ENCODE peak calls at places on chromosome 3, in eight cellular contexts. S is MM.1S; G is HCT116; B is suprapubic skin; U is heart left ventricle; N is spleen; W is OCI-LY7; T is naive thymus-derived CD4-positive, alpha-beta T cell. Q is an unnamed sample.

GRCh38 chr3:31502803-31503221 is 29.9 kb upstream of the STT3B start:
- DNase-seq in S (no peak), G (no peak), B (no peak), U (no peak), N (no peak), W (no peak), T (no peak), Q (no peak)

GRCh38 chr3:41652931-41653330 is 309.0 kb downstream of the ULK4 start:
- DNase-seq in S (no peak), G (no peak), B (no peak), U (no peak), N (no peak), W (no peak), T (no peak), Q (no peak)

GRCh38 chr3:197023241-197023997 is 6.2 kb downstream of the MELTF start:
- DNase-seq in S (peak; percentile 46), G (no peak), B (peak; percentile 58), U (no peak), N (peak; percentile 54), W (peak; percentile 82), T (no peak), Q (no peak)

GRCh38 chr3:157618075-157618760 is 115.0 kb upstream of the VEPH1 start:
- DNase-seq in S (peak; percentile 88), G (peak; percentile 61), B (no peak), U (no peak), N (no peak), W (peak; percentile 60), T (peak; percentile 4), Q (no peak)

GRCh38 chr3:13657660-13658435 is 108.9 kb downstream of the FBLN2 start:
- DNase-seq in S (peak; percentile 44), G (peak; percentile 26), B (no peak), U (peak; percentile 40), N (peak; percentile 81), W (peak; percentile 50), T (peak; percentile 77), Q (no peak)

GRCh38 chr3:108100906-108101305 is 10.1 kb upstream of the CD47 start:
- DNase-seq in S (peak; percentile 83), G (no peak), B (no peak), U (no peak), N (no peak), W (peak; percentile 90), T (no peak), Q (no peak)

GRCh38 chr3:16140894-16141285 is 33.6 kb upstream of the GALNT15 start:
- DNase-seq in S (no peak), G (no peak), B (no peak), U (no peak), N (no peak), W (no peak), T (no peak), Q (no peak)

GRCh38 chr3:98900265-98901031 is 1.0 kb downstream of the DCBLD2 start:
- DNase-seq in S (no peak), G (no peak), B (no peak), U (no peak), N (no peak), W (no peak), T (no peak), Q (no peak)

GRCh38 chr3:171351676-171352075 is 108.5 kb downstream of the TNIK start:
- DNase-seq in S (no peak), G (peak; percentile 77), B (no peak), U (no peak), N (no peak), W (no peak), T (no peak), Q (no peak)

GRCh38 chr3:9986230-9986725 is 363 bp downstream of the EMC3 start:
- DNase-seq in S (no peak), G (no peak), B (no peak), U (no peak), N (no peak), W (no peak), T (no peak), Q (no peak)

GRCh38 chr3:149473314-149473990 is 1.0 kb upstream of the TM4SF4 start:
- DNase-seq in S (no peak), G (peak; percentile 19), B (peak; percentile 70), U (no peak), N (no peak), W (no peak), T (no peak), Q (peak; percentile 7)

GRCh38 chr3:157529751-157530150 is 26.5 kb upstream of the VEPH1 start:
- DNase-seq in S (no peak), G (no peak), B (no peak), U (no peak), N (no peak), W (no peak), T (no peak), Q (no peak)

GRCh38 chr3:43012189-43012588 is 33.1 kb downstream of the GASK1A start:
- DNase-seq in S (no peak), G (no peak), B (no peak), U (no peak), N (no peak), W (no peak), T (no peak), Q (no peak)
- H3K9me3 ChIP-seq in S (no peaks in the 10 kb centered on the region), G (no peaks in the 10 kb centered on the region), B (no peaks in the 10 kb centered on the region), U (no peaks in the 10 kb centered on the region), N (no peaks in the 10 kb centered on the region), W (peaks cover 26% of the 10 kb centered on the region), T (peaks cover 38% of the 10 kb centered on the region), Q (no peaks in the 10 kb centered on the region)

GRCh38 chr3:128996200-128996599 is 2.3 kb upstream of the CFAP92 start:
- DNase-seq in S (no peak), G (no peak), B (no peak), U (no peak), N (no peak), W (no peak), T (no peak), Q (no peak)

GRCh38 chr3:128993461-128994172 is at the start of gene CFAP92:
- DNase-seq in S (peak; percentile 92), G (peak; percentile 23), B (peak; percentile 89), U (peak; percentile 89), N (peak; percentile 97), W (peak; percentile 88), T (peak; percentile 87), Q (peak; percentile 25)

GRCh38 chr3:128995737-128996136 is 1.9 kb upstream of the CFAP92 start:
- DNase-seq in S (no peak), G (no peak), B (no peak), U (no peak), N (no peak), W (no peak), T (no peak), Q (no peak)

GRCh38 chr3:128994173-128994512 is 267 bp upstream of the CFAP92 start:
- DNase-seq in S (no peak), G (no peak), B (no peak), U (no peak), N (no peak), W (no peak), T (no peak), Q (no peak)

DNA sequence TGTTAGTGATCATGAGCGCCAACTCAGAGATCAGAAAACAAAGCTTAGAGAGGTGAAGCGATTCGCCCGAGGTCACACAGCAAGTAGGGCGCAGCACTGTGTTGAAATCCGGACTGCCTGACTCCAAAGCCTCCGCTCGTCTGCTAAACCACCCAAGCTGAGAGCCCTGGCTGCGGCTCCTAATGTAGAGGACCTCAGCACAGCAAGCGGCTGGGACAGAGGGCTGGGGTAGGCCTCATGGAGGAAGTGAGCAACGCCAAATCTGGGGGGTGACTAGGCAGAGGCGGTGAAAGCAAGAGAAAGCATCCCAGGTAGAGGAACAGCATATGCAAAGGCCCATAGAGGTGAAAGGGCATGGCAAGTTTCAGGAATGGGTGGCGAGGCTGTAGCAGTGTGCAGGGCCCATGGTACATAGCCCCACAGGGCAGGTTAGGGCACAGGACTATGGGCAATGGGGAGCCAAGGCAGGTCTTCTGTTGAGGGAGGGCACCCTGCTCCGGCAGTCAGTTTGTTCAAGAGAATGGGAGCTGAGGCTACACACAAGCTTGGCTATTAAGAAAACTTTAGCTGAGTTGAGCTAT is 795 bp upstream of the CFAP92 start:
- DNase-seq in S (no peak), G (no peak), B (no peak), U (no peak), N (no peak), W (no peak), T (no peak), Q (no peak)
- H3K4me3 ChIP-seq in S (peak overlapping the region; percentile 49), G (no peak overlapping the region), B (peak overlapping the region; percentile 45), U (peak overlapping the region; percentile 52), N (no peak overlapping the region), W (peak overlapping the region; percentile 55), T (peak overlapping the region; percentile 57), Q (no peak overlapping the region)

GRCh38 chr3:177300039-177300833 is 103.0 kb upstream of the TBL1XR1 start:
- DNase-seq in S (no peak), G (no peak), B (no peak), U (peak; percentile 41), N (no peak), W (peak; percentile 27), T (no peak), Q (no peak)
- H3K27ac ChIP-seq in S (no peak overlapping the region), G (no peak overlapping the region), B (no peak overlapping the region), U (peak overlapping the region; percentile 48), N (no peak overlapping the region), W (no peak overlapping the region), T (no peak overlapping the region), Q (no peak overlapping the region)

GRCh38 chr3:21647961-21648360 is 103.0 kb downstream of the ZNF385D start:
- DNase-seq in S (no peak), G (no peak), B (no peak), U (no peak), N (no peak), W (no peak), T (no peak), Q (no peak)
- H3K9me3 ChIP-seq in S (no peaks in the 10 kb centered on the region), G (peaks cover 8% of the 10 kb centered on the region), B (no peaks in the 10 kb centered on the region), U (no peaks in the 10 kb centered on the region), N (no peaks in the 10 kb centered on the region), W (no peaks in the 10 kb centered on the region), T (no peaks in the 10 kb centered on the region), Q (no peaks in the 10 kb centered on the region)

DNA sequence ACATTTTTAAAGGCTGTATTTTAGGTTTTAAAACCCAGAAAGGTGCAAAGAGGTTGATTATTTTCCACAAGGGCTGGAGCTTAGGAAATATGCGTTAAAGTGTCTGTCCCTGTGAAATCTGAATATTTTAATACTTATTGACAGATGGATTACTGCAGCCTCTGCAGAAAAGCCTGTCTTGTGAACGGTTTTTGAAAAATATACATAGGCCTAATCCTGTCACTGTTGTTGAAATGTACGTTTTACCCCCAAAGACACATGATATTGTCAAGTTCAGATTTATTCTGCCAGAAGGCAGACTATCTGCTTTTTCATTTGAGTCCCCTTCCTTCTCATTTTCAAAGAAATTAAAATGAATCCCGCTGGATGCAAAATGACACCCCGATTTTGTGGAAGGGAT is 2.2 kb upstream of the BCL6 start:
- DNase-seq in S (no peak), G (no peak), B (no peak), U (no peak), N (no peak), W (peak; percentile 43), T (no peak), Q (no peak)
- H3K4me3 ChIP-seq in S (no peak overlapping the region), G (no peak overlapping the region), B (peak overlapping the region; percentile 93), U (peak overlapping the region; percentile 74), N (no peak overlapping the region), W (peak overlapping the region; percentile 86), T (no peak overlapping the region), Q (no peak overlapping the region)

Q was measured in esophagus squamous epithelium.